ENCODE peak calls at places on chromosomes 6 and 20, in five cellular contexts. B is CD4-positive, alpha-beta memory T cell; V is lower lobe of right lung; W is heart right ventricle; S is left lung. M is an unnamed sample. For H3K9me3, the result is how much of the 10 kb centered on the place peaks cover.

GRCh38 chr20:23081263-23081811 is 4.8 kb downstream of the CD93 start:
- DNase-seq in B (no peak), V (no peak), W (no peak), S (no peak), M (no peak)

GRCh38 chr6:105803439-105803838 is 282.7 kb upstream of the PRDM1 start:
- DNase-seq in B (no peak), V (no peak), W (no peak), S (no peak), M (no peak)

GRCh38 chr6:33080127-33081089 is 4.6 kb downstream of the HLA-DPB1 start:
- DNase-seq in B (no peak), V (peak), W (peak), S (peak), M (no peak)

GRCh38 chr6:31010393-31011060 is at the start of gene MUC22:
- DNase-seq in B (no peak), V (no peak), W (no peak), S (no peak), M (no peak)

GRCh38 chr6:31952140-31952805 is 6.4 kb downstream of the CFB start:
- DNase-seq in B (no peak), V (peak), W (no peak), S (peak), M (no peak)

GRCh38 chr6:164753517-164753916 is 555.9 kb downstream of the C6orf118 start:
- DNase-seq in B (no peak), V (no peak), W (no peak), S (no peak), M (no peak)

GRCh38 chr6:109987196-109987595 is 9.1 kb downstream of the GPR6 start:
- DNase-seq in B (no peak), V (no peak), W (no peak), S (no peak), M (no peak)

GRCh38 chr6:66662721-66663120 is 955.7 kb upstream of the EYS start:
- DNase-seq in B (no peak), V (no peak), W (no peak), S (no peak), M (no peak)

GRCh38 chr20:44598413-44599290 is 16.3 kb downstream of the PKIG start:
- DNase-seq in B (no peak), V (no peak), W (peak), S (no peak), M (no peak)

GRCh38 chr6:88869263-88870023 is 94.0 kb downstream of the RNGTT start:
- DNase-seq in B (no peak), V (no peak), W (no peak), S (no peak), M (no peak)

GRCh38 chr6:15246217-15247211 is 645 bp downstream of the JARID2 start:
- DNase-seq in B (peak), V (no peak), W (no peak), S (no peak), M (no peak)

GRCh38 chr6:124294572-124294971 is 490.9 kb downstream of the NKAIN2 start:
- DNase-seq in B (no peak), V (no peak), W (no peak), S (no peak), M (no peak)

GRCh38 chr6:99467509-99468106 is 42.5 kb upstream of the PNISR start:
- DNase-seq in B (peak), V (no peak), W (no peak), S (no peak), M (no peak)

GRCh38 chr20:991850-992249 is 10.3 kb downstream of the RSPO4 start:
- DNase-seq in B (no peak), V (no peak), W (no peak), S (no peak), M (no peak)

GRCh38 chr20:33280775-33281174 is 2.2 kb upstream of the BPIFB1 start:
- DNase-seq in B (no peak), V (no peak), W (no peak), S (no peak), M (no peak)

GRCh38 chr6:34630040-34630439 is 66.5 kb downstream of the ILRUN start:
- DNase-seq in B (no peak), V (no peak), W (no peak), S (no peak), M (no peak)

GRCh38 chr20:21534453-21534852 is 20.6 kb upstream of the NKX2-2 start:
- DNase-seq in B (no peak), V (peak), W (no peak), S (peak), M (no peak)

GRCh38 chr6:144710207-144710606 is 425.1 kb downstream of the UTRN start:
- DNase-seq in B (no peak), V (no peak), W (no peak), S (no peak), M (no peak)

GRCh38 chr20:8690074-8690473 is 378.8 kb upstream of the PLCB4 start:
- DNase-seq in B (no peak), V (no peak), W (no peak), S (no peak), M (no peak)

GRCh38 chr6:34601706-34602105 is 45.6 kb upstream of the SPDEF start:
- DNase-seq in B (no peak), V (no peak), W (no peak), S (no peak), M (no peak)

GRCh38 chr6:10256113-10256690 is 158.7 kb downstream of the TFAP2A start:
- DNase-seq in B (no peak), V (no peak), W (no peak), S (no peak), M (no peak)

GRCh38 chr6:15444881-15445280 is 199.0 kb downstream of the JARID2 start:
- DNase-seq in B (no peak), V (no peak), W (no peak), S (no peak), M (no peak)

GRCh38 chr6:166307082-166307980 is 861 bp downstream of the PRR18 start:
- DNase-seq in B (no peak), V (no peak), W (no peak), S (no peak), M (no peak)

GRCh38 chr6:136647363-136647763 is 97.1 kb upstream of the MAP7 start:
- DNase-seq in B (peak), V (no peak), W (peak), S (no peak), M (no peak)

GRCh38 chr6:138537090-138537489 is 37.8 kb upstream of the NHSL1 start:
- DNase-seq in B (no peak), V (no peak), W (no peak), S (no peak), M (no peak)

GRCh38 chr6:137136065-137136464 is 37.4 kb downstream of the IL22RA2 start:
- DNase-seq in B (peak), V (no peak), W (no peak), S (no peak), M (no peak)

GRCh38 chr20:1801551-1801950 is 93.7 kb upstream of the SIRPA start:
- DNase-seq in B (no peak), V (no peak), W (no peak), S (no peak), M (no peak)

GRCh38 chr6:14786455-14786854 is 459.4 kb upstream of the JARID2 start:
- DNase-seq in B (no peak), V (no peak), W (no peak), S (no peak), M (no peak)

GRCh38 chr6:117298941-117299340 is 33.6 kb downstream of the VGLL2 start:
- DNase-seq in B (no peak), V (no peak), W (no peak), S (no peak), M (no peak)

GRCh38 chr6:39980839-39981580 is 46.7 kb upstream of the MOCS1 start:
- DNase-seq in B (no peak), V (no peak), W (peak), S (no peak), M (no peak)

GRCh38 chr6:144922120-144922722 is 637.1 kb downstream of the UTRN start:
- DNase-seq in B (no peak), V (no peak), W (no peak), S (no peak), M (no peak)

GRCh38 chr20:9128586-9128985 is 59.7 kb downstream of the PLCB4 start:
- DNase-seq in B (no peak), V (no peak), W (no peak), S (no peak), M (no peak)

GRCh38 chr20:37071481-37071911 is 24.3 kb downstream of the RBL1 start:
- DNase-seq in B (peak), V (no peak), W (no peak), S (no peak), M (no peak)

GRCh38 chr6:7106752-7107577 is 796 bp upstream of the RREB1 start:
- DNase-seq in B (peak), V (peak), W (peak), S (peak), M (peak)

GRCh38 chr20:62089393-62089792 is 23.7 kb upstream of the TAF4 start:
- DNase-seq in B (no peak), V (no peak), W (no peak), S (no peak), M (no peak)
- H3K9me3 ChIP-seq in B (under half), V (under half), W (under half), S (under half), M (under half)

GRCh38 chr6:27394073-27394472 is 5.5 kb downstream of the ZNF391 start:
- DNase-seq in B (no peak), V (no peak), W (no peak), S (no peak), M (no peak)
- H3K9me3 ChIP-seq in B (under half), V (under half), W (under half), S (under half), M (under half)

DNA sequence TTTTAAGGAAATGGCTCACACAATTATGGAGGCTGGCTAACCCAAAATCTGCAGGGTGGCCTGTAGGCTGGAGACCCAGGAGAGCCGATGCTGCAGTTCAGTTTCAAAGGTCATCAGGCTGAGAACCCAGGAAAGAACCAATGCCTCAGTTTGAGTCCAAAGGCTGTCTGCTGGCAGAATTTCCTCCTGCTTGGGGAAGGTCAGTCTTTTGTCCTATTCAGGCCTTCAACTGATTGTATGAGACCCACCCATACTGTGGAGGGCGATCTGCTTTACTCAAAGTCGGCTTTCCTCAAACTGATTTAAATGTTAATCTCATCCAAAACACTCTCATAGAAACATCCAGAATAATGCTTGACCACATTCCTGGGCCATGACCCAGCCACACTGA is 189.7 kb upstream of the CDYL start:
- DNase-seq in B (no peak), V (no peak), W (no peak), S (no peak), M (no peak)
- H3K9me3 ChIP-seq in B (under half), V (under half), W (under half), S (under half), M (under half)

GRCh38 chr6:44869321-44869897 is 458.7 kb upstream of the RUNX2 start:
- DNase-seq in B (no peak), V (no peak), W (no peak), S (no peak), M (no peak)
- H3K9me3 ChIP-seq in B (under half), V (under half), W (under half), S (under half), M (under half)

GRCh38 chr20:29878777-29879442 is 1378.6 kb upstream of the DEFB115 start:
- DNase-seq in B (no peak), V (peak), W (no peak), S (no peak), M (no peak)
- H3K9me3 ChIP-seq in B (under half), V (under half), W (under half), S (half or more), M (under half)

GRCh38 chr20:25626779-25627178 is 3.0 kb upstream of the NANP start:
- DNase-seq in B (no peak), V (no peak), W (no peak), S (no peak), M (no peak)
- H3K9me3 ChIP-seq in B (under half), V (under half), W (under half), S (under half), M (under half)

DNA sequence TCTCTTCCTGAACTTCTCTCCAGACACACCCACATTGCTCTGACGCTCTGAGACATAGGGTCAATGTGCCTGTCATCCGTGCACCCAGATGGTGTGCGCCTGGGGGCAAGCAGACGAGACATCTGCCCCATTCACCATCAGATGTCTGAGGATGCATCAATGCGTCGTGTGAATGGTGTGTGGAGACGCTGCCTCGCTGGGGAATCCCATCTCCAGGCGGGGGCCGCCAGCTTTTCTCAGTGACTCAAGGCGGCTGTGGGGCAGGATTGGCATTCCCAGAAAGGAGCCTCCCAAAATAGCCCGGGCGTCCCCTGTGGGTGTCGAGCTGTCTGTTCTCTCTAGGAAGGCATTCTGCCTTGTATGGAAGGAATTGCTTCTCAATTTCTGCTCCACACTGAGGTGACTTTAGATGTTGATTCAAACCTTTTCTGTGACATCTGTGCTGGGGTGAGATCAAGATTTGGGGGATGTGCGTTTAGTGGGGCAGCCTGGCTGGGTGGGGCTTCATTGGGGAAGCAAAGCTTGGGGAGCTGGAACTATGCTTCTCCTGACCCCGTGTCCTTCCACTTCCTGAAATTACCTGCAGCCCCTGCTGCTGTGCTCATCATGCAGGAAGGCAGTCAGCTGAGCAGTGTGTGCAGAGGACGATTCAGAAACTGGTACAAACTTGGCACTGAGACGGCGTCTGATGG is 103.9 kb downstream of the SYCP2 start:
- DNase-seq in B (no peak), V (no peak), W (no peak), S (peak), M (no peak)
- H3K9me3 ChIP-seq in B (under half), V (under half), W (under half), S (under half), M (under half)

DNA sequence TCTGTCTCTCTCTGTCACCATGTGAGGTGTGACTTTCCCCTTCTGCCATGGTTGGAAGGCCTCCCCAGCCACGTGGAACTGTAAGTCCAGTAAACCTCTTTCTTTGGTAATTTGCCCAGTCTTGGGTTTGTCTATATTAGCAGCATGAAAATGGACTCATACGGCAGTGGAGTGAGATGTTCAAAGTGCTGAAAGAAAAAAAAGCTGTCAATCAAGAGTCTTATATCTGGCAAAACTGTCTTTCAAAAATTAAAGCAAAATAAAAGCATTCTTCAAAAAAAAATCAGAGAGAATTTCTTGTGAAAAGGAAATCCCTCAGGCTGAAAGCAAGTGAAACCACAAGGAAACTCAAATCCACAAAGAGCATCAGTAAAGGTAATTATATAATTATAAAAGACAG is 15.4 kb upstream of the KIF25 start:
- DNase-seq in B (no peak), V (no peak), W (no peak), S (no peak), M (no peak)
- H3K9me3 ChIP-seq in B (under half), V (under half), W (under half), S (under half), M (under half)

GRCh38 chr6:168537485-168537884 is 96.5 kb downstream of the SMOC2 start:
- DNase-seq in B (no peak), V (no peak), W (no peak), S (no peak), M (no peak)

GRCh38 chr6:168538892-168539811 is 98.2 kb downstream of the SMOC2 start:
- DNase-seq in B (no peak), V (no peak), W (no peak), S (no peak), M (no peak)

GRCh38 chr6:168535711-168536110 is 94.7 kb downstream of the SMOC2 start:
- DNase-seq in B (no peak), V (no peak), W (no peak), S (no peak), M (no peak)

GRCh38 chr6:168536196-168536595 is 95.2 kb downstream of the SMOC2 start:
- DNase-seq in B (no peak), V (no peak), W (no peak), S (no peak), M (no peak)

GRCh38 chr6:168536665-168537249 is 95.8 kb downstream of the SMOC2 start:
- DNase-seq in B (no peak), V (no peak), W (no peak), S (no peak), M (no peak)
- H3K9me3 ChIP-seq in B (under half), V (under half), W (under half), S (under half), M (under half)

M was measured in T-helper 17 cell.